ENCODE peak calls at places on chromosomes 4 and X, in nine cellular contexts. One of them, this sample, is unnamed.

GRCh38 chr4:22515145-22515887 is 550 bp downstream of the ADGRA3 start:
- DNase-seq in GM23248: peak
- DNase-seq in NT2/D1: no peak
- DNase-seq in AG09309: no peak
- DNase-seq in body of pancreas: peak
- DNase-seq in aorta: peak
- DNase-seq in mucosa of descending colon: peak
- DNase-seq in cardiac muscle cell: peak
- DNase-seq in IMR-90: peak
- DNase-seq in this sample: peak

GRCh38 chrX:103629295-103630170 is 758 bp downstream of the TCEAL1 start:
- DNase-seq in GM23248: peak
- DNase-seq in NT2/D1: peak
- DNase-seq in AG09309: peak
- DNase-seq in body of pancreas: peak
- DNase-seq in aorta: peak
- DNase-seq in mucosa of descending colon: peak
- DNase-seq in cardiac muscle cell: peak
- DNase-seq in IMR-90: peak
- DNase-seq in this sample: peak

GRCh38 chr4:80492761-80493160 is 157.2 kb downstream of the CFAP299 start:
- DNase-seq in GM23248: no peak
- DNase-seq in NT2/D1: no peak
- DNase-seq in AG09309: no peak
- DNase-seq in body of pancreas: no peak
- DNase-seq in aorta: no peak
- DNase-seq in mucosa of descending colon: no peak
- DNase-seq in cardiac muscle cell: no peak
- DNase-seq in IMR-90: no peak
- DNase-seq in this sample: no peak

GRCh38 chrX:5163663-5164062 is 1065.0 kb downstream of the NLGN4X start:
- DNase-seq in GM23248: no peak
- DNase-seq in NT2/D1: peak
- DNase-seq in AG09309: no peak
- DNase-seq in body of pancreas: no peak
- DNase-seq in aorta: no peak
- DNase-seq in mucosa of descending colon: no peak
- DNase-seq in cardiac muscle cell: no peak
- DNase-seq in IMR-90: no peak
- DNase-seq in this sample: no peak

GRCh38 chr4:109699553-109700225 is 3.6 kb downstream of the CASP6 start:
- DNase-seq in GM23248: no peak
- DNase-seq in NT2/D1: no peak
- DNase-seq in AG09309: no peak
- DNase-seq in body of pancreas: no peak
- DNase-seq in aorta: no peak
- DNase-seq in mucosa of descending colon: no peak
- DNase-seq in cardiac muscle cell: peak
- DNase-seq in IMR-90: no peak
- DNase-seq in this sample: no peak

GRCh38 chrX:38220024-38220935 is at the start of gene SRPX:
- DNase-seq in GM23248: peak
- DNase-seq in NT2/D1: no peak
- DNase-seq in AG09309: no peak
- DNase-seq in body of pancreas: peak
- DNase-seq in aorta: peak
- DNase-seq in mucosa of descending colon: peak
- DNase-seq in cardiac muscle cell: peak
- DNase-seq in IMR-90: peak
- DNase-seq in this sample: no peak

GRCh38 chr4:156790866-156791265 is 180.7 kb downstream of the PDGFC start:
- DNase-seq in GM23248: peak
- DNase-seq in NT2/D1: peak
- DNase-seq in AG09309: peak
- DNase-seq in body of pancreas: no peak
- DNase-seq in aorta: no peak
- DNase-seq in mucosa of descending colon: no peak
- DNase-seq in cardiac muscle cell: peak
- DNase-seq in IMR-90: peak
- DNase-seq in this sample: no peak

GRCh38 chr4:151347490-151347889 is 22.1 kb upstream of the SH3D19 start:
- DNase-seq in GM23248: no peak
- DNase-seq in NT2/D1: no peak
- DNase-seq in AG09309: no peak
- DNase-seq in body of pancreas: no peak
- DNase-seq in aorta: no peak
- DNase-seq in mucosa of descending colon: no peak
- DNase-seq in cardiac muscle cell: no peak
- DNase-seq in IMR-90: no peak
- DNase-seq in this sample: no peak

GRCh38 chrX:630922-631496 is 418 bp downstream of the SHOX start:
- DNase-seq in GM23248: no peak
- DNase-seq in NT2/D1: no peak
- DNase-seq in AG09309: no peak
- DNase-seq in body of pancreas: no peak
- DNase-seq in aorta: no peak
- DNase-seq in mucosa of descending colon: peak
- DNase-seq in cardiac muscle cell: no peak
- DNase-seq in IMR-90: no peak
- DNase-seq in this sample: no peak

GRCh38 chrX:100731441-100732281 is at the start of gene SYTL4:
- DNase-seq in GM23248: peak
- DNase-seq in NT2/D1: no peak
- DNase-seq in AG09309: no peak
- DNase-seq in body of pancreas: peak
- DNase-seq in aorta: peak
- DNase-seq in mucosa of descending colon: peak
- DNase-seq in cardiac muscle cell: no peak
- DNase-seq in IMR-90: no peak
- DNase-seq in this sample: no peak

GRCh38 chr4:19945979-19946380 is 305.7 kb upstream of the SLIT2 start:
- DNase-seq in GM23248: peak
- DNase-seq in NT2/D1: no peak
- DNase-seq in AG09309: peak
- DNase-seq in body of pancreas: no peak
- DNase-seq in aorta: no peak
- DNase-seq in mucosa of descending colon: no peak
- DNase-seq in cardiac muscle cell: peak
- DNase-seq in IMR-90: peak
- DNase-seq in this sample: no peak

GRCh38 chr4:79042079-79042674 is 102.9 kb upstream of the PAQR3 start:
- DNase-seq in GM23248: peak
- DNase-seq in NT2/D1: no peak
- DNase-seq in AG09309: no peak
- DNase-seq in body of pancreas: no peak
- DNase-seq in aorta: no peak
- DNase-seq in mucosa of descending colon: no peak
- DNase-seq in cardiac muscle cell: peak
- DNase-seq in IMR-90: peak
- DNase-seq in this sample: no peak

GRCh38 chrX:9785944-9786741 is at the start of gene SHROOM2:
- DNase-seq in GM23248: peak
- DNase-seq in NT2/D1: no peak
- DNase-seq in AG09309: no peak
- DNase-seq in body of pancreas: peak
- DNase-seq in aorta: no peak
- DNase-seq in mucosa of descending colon: no peak
- DNase-seq in cardiac muscle cell: peak
- DNase-seq in IMR-90: no peak
- DNase-seq in this sample: no peak

GRCh38 chr4:88697588-88698329 is at the start of gene NAP1L5:
- DNase-seq in GM23248: peak
- DNase-seq in NT2/D1: peak
- DNase-seq in AG09309: no peak
- DNase-seq in body of pancreas: peak
- DNase-seq in aorta: peak
- DNase-seq in mucosa of descending colon: peak
- DNase-seq in cardiac muscle cell: peak
- DNase-seq in IMR-90: peak
- DNase-seq in this sample: no peak

GRCh38 chr4:80259012-80259411 is 7.5 kb upstream of the FGF5 start:
- DNase-seq in GM23248: no peak
- DNase-seq in NT2/D1: no peak
- DNase-seq in AG09309: no peak
- DNase-seq in body of pancreas: no peak
- DNase-seq in aorta: no peak
- DNase-seq in mucosa of descending colon: no peak
- DNase-seq in cardiac muscle cell: no peak
- DNase-seq in IMR-90: no peak
- DNase-seq in this sample: no peak

GRCh38 chr4:157818946-157819692 is 353.7 kb downstream of the GASK1B start:
- DNase-seq in GM23248: no peak
- DNase-seq in NT2/D1: no peak
- DNase-seq in AG09309: no peak
- DNase-seq in body of pancreas: no peak
- DNase-seq in aorta: no peak
- DNase-seq in mucosa of descending colon: no peak
- DNase-seq in cardiac muscle cell: no peak
- DNase-seq in IMR-90: no peak
- DNase-seq in this sample: no peak
- H3K4me3 ChIP-seq in GM23248: no peak
- H3K4me3 ChIP-seq in NT2/D1: no peak
- H3K4me3 ChIP-seq in AG09309: no peak
- H3K4me3 ChIP-seq in body of pancreas: no peak
- H3K4me3 ChIP-seq in aorta: no peak
- H3K4me3 ChIP-seq in mucosa of descending colon: no peak
- H3K4me3 ChIP-seq in cardiac muscle cell: no peak
- H3K4me3 ChIP-seq in IMR-90: no peak
- H3K4me3 ChIP-seq in this sample: no peak

DNA sequence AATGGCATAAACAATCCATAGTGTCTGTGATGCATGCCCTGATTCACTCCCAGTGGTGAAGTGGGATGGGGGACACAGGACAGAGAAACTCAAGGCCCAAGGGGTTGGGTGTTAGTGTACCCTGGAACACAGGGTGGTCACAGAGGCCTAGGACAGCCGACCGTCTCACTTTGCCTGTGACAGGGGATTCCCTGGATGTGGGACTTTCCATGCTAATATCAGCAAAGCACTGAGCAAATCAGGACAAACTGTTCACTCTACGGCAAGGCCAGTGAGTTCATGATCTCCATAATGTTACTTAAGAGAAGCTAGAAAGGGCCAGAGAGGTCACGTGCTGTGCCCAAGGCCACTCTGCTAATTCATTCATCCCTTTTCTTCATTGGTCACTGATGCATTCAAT is 158.7 kb upstream of the RBPJ start:
- DNase-seq in GM23248: no peak
- DNase-seq in NT2/D1: no peak
- DNase-seq in AG09309: no peak
- DNase-seq in body of pancreas: no peak
- DNase-seq in aorta: no peak
- DNase-seq in mucosa of descending colon: no peak
- DNase-seq in cardiac muscle cell: no peak
- DNase-seq in IMR-90: no peak
- DNase-seq in this sample: no peak
- H3K4me3 ChIP-seq in GM23248: no peak
- H3K4me3 ChIP-seq in NT2/D1: no peak
- H3K4me3 ChIP-seq in AG09309: no peak
- H3K4me3 ChIP-seq in body of pancreas: no peak
- H3K4me3 ChIP-seq in aorta: no peak
- H3K4me3 ChIP-seq in mucosa of descending colon: no peak
- H3K4me3 ChIP-seq in cardiac muscle cell: no peak
- H3K4me3 ChIP-seq in IMR-90: no peak
- H3K4me3 ChIP-seq in this sample: no peak

GRCh38 chr4:185585211-185585610 is 49.9 kb upstream of the PDLIM3 start:
- DNase-seq in GM23248: no peak
- DNase-seq in NT2/D1: no peak
- DNase-seq in AG09309: no peak
- DNase-seq in body of pancreas: no peak
- DNase-seq in aorta: no peak
- DNase-seq in mucosa of descending colon: no peak
- DNase-seq in cardiac muscle cell: no peak
- DNase-seq in IMR-90: no peak
- DNase-seq in this sample: no peak

GRCh38 chr4:185587444-185588161 is 52.3 kb upstream of the PDLIM3 start:
- DNase-seq in GM23248: no peak
- DNase-seq in NT2/D1: no peak
- DNase-seq in AG09309: no peak
- DNase-seq in body of pancreas: no peak
- DNase-seq in aorta: no peak
- DNase-seq in mucosa of descending colon: peak
- DNase-seq in cardiac muscle cell: no peak
- DNase-seq in IMR-90: peak
- DNase-seq in this sample: no peak

GRCh38 chr4:185589067-185589844 is 53.9 kb upstream of the PDLIM3 start:
- DNase-seq in GM23248: peak
- DNase-seq in NT2/D1: no peak
- DNase-seq in AG09309: peak
- DNase-seq in body of pancreas: no peak
- DNase-seq in aorta: no peak
- DNase-seq in mucosa of descending colon: no peak
- DNase-seq in cardiac muscle cell: peak
- DNase-seq in IMR-90: peak
- DNase-seq in this sample: no peak

GRCh38 chr4:185583813-185584212 is 48.5 kb upstream of the PDLIM3 start:
- DNase-seq in GM23248: no peak
- DNase-seq in NT2/D1: no peak
- DNase-seq in AG09309: no peak
- DNase-seq in body of pancreas: no peak
- DNase-seq in aorta: no peak
- DNase-seq in mucosa of descending colon: no peak
- DNase-seq in cardiac muscle cell: no peak
- DNase-seq in IMR-90: no peak
- DNase-seq in this sample: no peak

DNA sequence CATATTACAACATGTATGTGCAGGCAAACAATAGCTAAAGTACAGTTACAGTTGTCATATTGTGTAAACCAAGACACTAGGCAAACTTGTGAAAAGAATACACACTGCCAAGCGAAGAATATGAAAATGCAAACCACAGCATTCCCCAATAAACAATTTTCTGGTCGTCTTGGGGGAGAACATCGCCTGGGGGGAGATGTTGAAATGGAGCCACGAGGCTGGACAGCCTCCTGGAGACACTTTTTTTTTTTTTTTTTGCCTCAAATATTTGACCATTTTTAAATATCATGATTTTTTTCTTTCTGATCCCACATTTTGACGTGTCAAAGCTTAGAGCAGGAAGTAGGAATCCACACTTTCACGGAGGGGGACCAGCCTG is 51.7 kb upstream of the PDLIM3 start:
- DNase-seq in GM23248: no peak
- DNase-seq in NT2/D1: no peak
- DNase-seq in AG09309: no peak
- DNase-seq in body of pancreas: no peak
- DNase-seq in aorta: no peak
- DNase-seq in mucosa of descending colon: no peak
- DNase-seq in cardiac muscle cell: no peak
- DNase-seq in IMR-90: no peak
- DNase-seq in this sample: no peak
- H3K4me3 ChIP-seq in GM23248: no peak
- H3K4me3 ChIP-seq in NT2/D1: no peak
- H3K4me3 ChIP-seq in AG09309: no peak
- H3K4me3 ChIP-seq in body of pancreas: no peak
- H3K4me3 ChIP-seq in aorta: no peak
- H3K4me3 ChIP-seq in mucosa of descending colon: no peak
- H3K4me3 ChIP-seq in cardiac muscle cell: no peak
- H3K4me3 ChIP-seq in IMR-90: no peak
- H3K4me3 ChIP-seq in this sample: no peak

DNA sequence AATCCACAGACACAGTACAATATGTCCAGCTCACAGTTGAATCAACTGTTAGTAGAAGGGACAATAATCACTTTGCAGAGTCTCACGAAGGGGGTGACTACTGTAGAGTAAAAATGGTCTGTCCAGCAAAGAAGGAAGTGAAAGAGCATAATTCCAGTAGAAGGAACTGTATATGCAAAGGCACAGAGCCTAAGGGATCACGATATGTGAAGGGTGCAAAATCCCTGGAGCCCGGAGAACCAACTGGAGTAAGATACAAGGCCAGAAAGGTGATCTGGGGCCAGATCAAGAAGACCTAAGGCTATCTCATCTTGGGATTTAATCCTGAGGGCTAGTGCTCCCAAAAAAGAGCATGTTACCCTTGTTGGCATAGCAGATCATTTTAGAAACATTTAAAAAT is 192.7 kb upstream of the LDB2 start:
- DNase-seq in GM23248: no peak
- DNase-seq in NT2/D1: no peak
- DNase-seq in AG09309: no peak
- DNase-seq in body of pancreas: no peak
- DNase-seq in aorta: no peak
- DNase-seq in mucosa of descending colon: no peak
- DNase-seq in cardiac muscle cell: no peak
- DNase-seq in IMR-90: no peak
- DNase-seq in this sample: no peak
- H3K4me3 ChIP-seq in GM23248: no peak
- H3K4me3 ChIP-seq in NT2/D1: no peak
- H3K4me3 ChIP-seq in AG09309: no peak
- H3K4me3 ChIP-seq in body of pancreas: no peak
- H3K4me3 ChIP-seq in aorta: no peak
- H3K4me3 ChIP-seq in mucosa of descending colon: no peak
- H3K4me3 ChIP-seq in cardiac muscle cell: no peak
- H3K4me3 ChIP-seq in IMR-90: no peak
- H3K4me3 ChIP-seq in this sample: no peak

This sample was measured in lung.